ENCODE peak calls at places on chromosomes 6 and 20, in five cellular contexts. One of them, this sample, is unnamed.

GRCh38 chr6:139334791-139335446 is 39.5 kb downstream of the CITED2 start:
- DNase-seq in mesendoderm: no peak
- DNase-seq in psoas muscle: no peak
- DNase-seq in cardiac muscle cell: no peak
- DNase-seq in H1: no peak
- DNase-seq in this sample: no peak

GRCh38 chr6:90131614-90132423 is 164.8 kb downstream of the BACH2 start:
- DNase-seq in mesendoderm: no peak
- DNase-seq in psoas muscle: peak
- DNase-seq in cardiac muscle cell: peak
- DNase-seq in H1: no peak
- DNase-seq in this sample: no peak

GRCh38 chr6:102085257-102085656 is 691.7 kb downstream of the GRIK2 start:
- DNase-seq in mesendoderm: peak
- DNase-seq in psoas muscle: no peak
- DNase-seq in cardiac muscle cell: no peak
- DNase-seq in H1: no peak
- DNase-seq in this sample: no peak

GRCh38 chr6:88891135-88891845 is 72.1 kb downstream of the RNGTT start:
- DNase-seq in mesendoderm: no peak
- DNase-seq in psoas muscle: no peak
- DNase-seq in cardiac muscle cell: no peak
- DNase-seq in H1: no peak
- DNase-seq in this sample: no peak

GRCh38 chr6:13427838-13428527 is 59.4 kb downstream of the GFOD1 start:
- DNase-seq in mesendoderm: peak
- DNase-seq in psoas muscle: no peak
- DNase-seq in cardiac muscle cell: peak
- DNase-seq in H1: no peak
- DNase-seq in this sample: peak

GRCh38 chr6:169934699-169935347 is 183.4 kb downstream of the ERMARD start:
- DNase-seq in mesendoderm: no peak
- DNase-seq in psoas muscle: no peak
- DNase-seq in cardiac muscle cell: no peak
- DNase-seq in H1: no peak
- DNase-seq in this sample: no peak

GRCh38 chr6:18186033-18186432 is 30.8 kb downstream of the KDM1B start:
- DNase-seq in mesendoderm: peak
- DNase-seq in psoas muscle: no peak
- DNase-seq in cardiac muscle cell: peak
- DNase-seq in H1: peak
- DNase-seq in this sample: peak

GRCh38 chr6:169955796-169956493 is 204.5 kb downstream of the ERMARD start:
- DNase-seq in mesendoderm: no peak
- DNase-seq in psoas muscle: no peak
- DNase-seq in cardiac muscle cell: no peak
- DNase-seq in H1: no peak
- DNase-seq in this sample: no peak

GRCh38 chr20:62159835-62160234 is 16.3 kb downstream of the SS18L1 start:
- DNase-seq in mesendoderm: no peak
- DNase-seq in psoas muscle: no peak
- DNase-seq in cardiac muscle cell: no peak
- DNase-seq in H1: no peak
- DNase-seq in this sample: no peak

GRCh38 chr20:54260116-54260515 is 52.2 kb downstream of the PFDN4 start:
- DNase-seq in mesendoderm: no peak
- DNase-seq in psoas muscle: no peak
- DNase-seq in cardiac muscle cell: no peak
- DNase-seq in H1: no peak
- DNase-seq in this sample: no peak

GRCh38 chr6:130838971-130839370 is 11.8 kb downstream of the SMLR1 start:
- DNase-seq in mesendoderm: no peak
- DNase-seq in psoas muscle: no peak
- DNase-seq in cardiac muscle cell: no peak
- DNase-seq in H1: no peak
- DNase-seq in this sample: no peak

GRCh38 chr6:13006578-13007300 is 290.2 kb downstream of the PHACTR1 start:
- DNase-seq in mesendoderm: no peak
- DNase-seq in psoas muscle: no peak
- DNase-seq in cardiac muscle cell: no peak
- DNase-seq in H1: no peak
- DNase-seq in this sample: no peak

GRCh38 chr6:142870787-142871371 is 74.1 kb downstream of the HIVEP2 start:
- DNase-seq in mesendoderm: no peak
- DNase-seq in psoas muscle: no peak
- DNase-seq in cardiac muscle cell: no peak
- DNase-seq in H1: no peak
- DNase-seq in this sample: no peak

GRCh38 chr6:102229271-102229670 is 835.8 kb downstream of the GRIK2 start:
- DNase-seq in mesendoderm: peak
- DNase-seq in psoas muscle: no peak
- DNase-seq in cardiac muscle cell: peak
- DNase-seq in H1: no peak
- DNase-seq in this sample: no peak

GRCh38 chr6:84344005-84344404 is 116.6 kb upstream of the CEP162 start:
- DNase-seq in mesendoderm: no peak
- DNase-seq in psoas muscle: no peak
- DNase-seq in cardiac muscle cell: no peak
- DNase-seq in H1: no peak
- DNase-seq in this sample: no peak

GRCh38 chr6:81938014-81938761 is 185.7 kb upstream of the TENT5A start:
- DNase-seq in mesendoderm: peak
- DNase-seq in psoas muscle: no peak
- DNase-seq in cardiac muscle cell: no peak
- DNase-seq in H1: no peak
- DNase-seq in this sample: no peak

GRCh38 chr20:11255860-11256259 is 582.1 kb upstream of the JAG1 start:
- DNase-seq in mesendoderm: no peak
- DNase-seq in psoas muscle: no peak
- DNase-seq in cardiac muscle cell: no peak
- DNase-seq in H1: no peak
- DNase-seq in this sample: no peak

GRCh38 chr6:127207591-127208120 is 59.0 kb upstream of the RNF146 start:
- DNase-seq in mesendoderm: no peak
- DNase-seq in psoas muscle: no peak
- DNase-seq in cardiac muscle cell: no peak
- DNase-seq in H1: no peak
- DNase-seq in this sample: no peak

GRCh38 chr6:68007717-68008116 is 627.4 kb upstream of the ADGRB3 start:
- DNase-seq in mesendoderm: no peak
- DNase-seq in psoas muscle: no peak
- DNase-seq in cardiac muscle cell: no peak
- DNase-seq in H1: no peak
- DNase-seq in this sample: no peak

GRCh38 chr20:8360035-8360434 is 228.0 kb downstream of the PLCB1 start:
- DNase-seq in mesendoderm: peak
- DNase-seq in psoas muscle: no peak
- DNase-seq in cardiac muscle cell: no peak
- DNase-seq in H1: no peak
- DNase-seq in this sample: no peak

GRCh38 chr6:87012035-87012434 is 74.7 kb downstream of the HTR1E start:
- DNase-seq in mesendoderm: no peak
- DNase-seq in psoas muscle: no peak
- DNase-seq in cardiac muscle cell: no peak
- DNase-seq in H1: no peak
- DNase-seq in this sample: no peak

DNA sequence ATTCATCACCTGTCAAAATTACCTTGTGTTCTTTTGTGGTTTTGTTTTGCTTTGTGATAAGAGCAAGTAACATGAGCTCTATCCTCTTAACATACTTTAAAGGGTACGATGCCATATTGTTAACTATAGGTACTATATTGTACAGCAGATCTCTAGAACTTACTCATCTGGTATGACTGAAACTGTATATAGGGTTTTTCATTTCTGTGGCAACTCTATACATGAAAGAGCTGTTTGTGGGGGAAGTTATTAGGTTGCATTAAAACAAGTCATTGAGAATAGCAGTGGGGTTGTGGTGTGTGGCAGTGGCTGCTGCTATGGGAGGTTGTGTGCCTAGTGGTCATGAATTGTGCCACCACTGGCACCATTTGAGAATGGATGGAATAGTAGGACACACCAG is 268.4 kb downstream of the KCNQ5 start:
- DNase-seq in mesendoderm: no peak
- DNase-seq in psoas muscle: no peak
- DNase-seq in cardiac muscle cell: no peak
- DNase-seq in H1: no peak
- DNase-seq in this sample: no peak
- H3K4me3 ChIP-seq in mesendoderm: no peak
- H3K4me3 ChIP-seq in psoas muscle: no peak
- H3K4me3 ChIP-seq in cardiac muscle cell: no peak
- H3K4me3 ChIP-seq in H1: no peak
- H3K4me3 ChIP-seq in this sample: no peak

DNA sequence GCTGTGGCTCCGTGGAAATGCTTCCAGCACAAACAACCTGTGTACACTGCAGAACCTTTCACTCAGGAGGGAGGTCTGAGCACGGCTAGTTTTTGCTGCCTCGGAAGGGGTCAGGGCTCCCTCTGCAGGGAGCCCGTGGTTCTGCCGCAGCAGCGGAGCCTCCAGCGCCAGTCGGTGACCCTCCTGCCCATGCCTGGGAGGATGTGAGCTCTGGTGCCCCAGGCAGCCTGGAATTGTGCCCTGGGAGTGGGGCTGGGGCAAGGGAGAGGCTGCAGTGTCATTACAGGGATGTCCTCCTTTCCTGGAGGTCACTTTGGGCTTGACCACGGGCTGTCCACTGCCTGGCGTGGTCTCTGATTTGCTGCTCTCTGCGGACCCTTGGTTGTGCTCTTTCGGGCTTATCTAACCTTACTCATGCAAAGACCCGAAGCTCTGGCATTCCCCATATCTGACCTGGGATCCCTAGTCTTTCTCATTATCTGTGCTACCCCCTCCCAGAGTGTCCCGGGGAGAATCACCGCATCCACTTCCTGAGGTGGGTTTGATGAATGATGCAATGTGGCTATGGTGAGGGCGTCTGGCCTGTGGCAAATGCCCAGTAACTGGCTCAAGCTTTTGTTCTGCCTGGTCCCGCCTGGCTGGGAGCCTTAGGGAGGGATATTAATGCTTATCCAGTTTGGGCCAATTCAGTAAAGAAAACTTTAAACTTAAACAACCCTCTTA is 59.5 kb upstream of the TAGAP start:
- DNase-seq in mesendoderm: peak
- DNase-seq in psoas muscle: peak
- DNase-seq in cardiac muscle cell: peak
- DNase-seq in H1: peak
- DNase-seq in this sample: peak
- H3K27ac ChIP-seq in mesendoderm: no peak
- H3K27ac ChIP-seq in psoas muscle: no peak
- H3K27ac ChIP-seq in cardiac muscle cell: no peak
- H3K27ac ChIP-seq in H1: no peak
- H3K27ac ChIP-seq in this sample: no peak

GRCh38 chr6:26045939-26046368 is 41.3 kb upstream of the HFE start:
- DNase-seq in mesendoderm: no peak
- DNase-seq in psoas muscle: no peak
- DNase-seq in cardiac muscle cell: no peak
- DNase-seq in H1: no peak
- DNase-seq in this sample: no peak
- H3K4me3 ChIP-seq in mesendoderm: peak
- H3K4me3 ChIP-seq in psoas muscle: peak
- H3K4me3 ChIP-seq in cardiac muscle cell: no peak
- H3K4me3 ChIP-seq in H1: no peak
- H3K4me3 ChIP-seq in this sample: no peak

GRCh38 chr20:20019123-20019522 is 2.0 kb downstream of the NAA20 start:
- DNase-seq in mesendoderm: no peak
- DNase-seq in psoas muscle: no peak
- DNase-seq in cardiac muscle cell: no peak
- DNase-seq in H1: no peak
- DNase-seq in this sample: no peak

GRCh38 chr20:20018366-20018765 is 1.2 kb downstream of the NAA20 start:
- DNase-seq in mesendoderm: no peak
- DNase-seq in psoas muscle: no peak
- DNase-seq in cardiac muscle cell: no peak
- DNase-seq in H1: no peak
- DNase-seq in this sample: no peak

GRCh38 chr20:20017001-20017851 is at the start of gene NAA20:
- DNase-seq in mesendoderm: peak
- DNase-seq in psoas muscle: peak
- DNase-seq in cardiac muscle cell: peak
- DNase-seq in H1: peak
- DNase-seq in this sample: peak

GRCh38 chr20:20014659-20015058 is 2.5 kb upstream of the NAA20 start:
- DNase-seq in mesendoderm: no peak
- DNase-seq in psoas muscle: no peak
- DNase-seq in cardiac muscle cell: no peak
- DNase-seq in H1: no peak
- DNase-seq in this sample: no peak

GRCh38 chr20:20017852-20018245 is 687 bp downstream of the NAA20 start:
- DNase-seq in mesendoderm: peak
- DNase-seq in psoas muscle: no peak
- DNase-seq in cardiac muscle cell: no peak
- DNase-seq in H1: no peak
- DNase-seq in this sample: no peak
- H3K27ac ChIP-seq in mesendoderm: no peak
- H3K27ac ChIP-seq in psoas muscle: peak
- H3K27ac ChIP-seq in cardiac muscle cell: peak
- H3K27ac ChIP-seq in H1: peak
- H3K27ac ChIP-seq in this sample: peak

GRCh38 chr20:48025661-48026060 is 240.4 kb upstream of the SULF2 start:
- DNase-seq in mesendoderm: no peak
- DNase-seq in psoas muscle: no peak
- DNase-seq in cardiac muscle cell: no peak
- DNase-seq in H1: no peak
- DNase-seq in this sample: no peak
- H3K4me3 ChIP-seq in mesendoderm: no peak
- H3K4me3 ChIP-seq in psoas muscle: no peak
- H3K4me3 ChIP-seq in cardiac muscle cell: no peak
- H3K4me3 ChIP-seq in H1: no peak
- H3K4me3 ChIP-seq in this sample: no peak

GRCh38 chr6:155527443-155527842 is 71.8 kb upstream of the NOX3 start:
- DNase-seq in mesendoderm: no peak
- DNase-seq in psoas muscle: no peak
- DNase-seq in cardiac muscle cell: no peak
- DNase-seq in H1: no peak
- DNase-seq in this sample: no peak

GRCh38 chr6:155528982-155529453 is 73.4 kb upstream of the NOX3 start:
- DNase-seq in mesendoderm: peak
- DNase-seq in psoas muscle: no peak
- DNase-seq in cardiac muscle cell: no peak
- DNase-seq in H1: no peak
- DNase-seq in this sample: no peak

GRCh38 chr6:155530219-155530834 is 74.7 kb upstream of the NOX3 start:
- DNase-seq in mesendoderm: peak
- DNase-seq in psoas muscle: no peak
- DNase-seq in cardiac muscle cell: peak
- DNase-seq in H1: no peak
- DNase-seq in this sample: no peak

GRCh38 chr6:155524249-155524651 is 68.6 kb upstream of the NOX3 start:
- DNase-seq in mesendoderm: no peak
- DNase-seq in psoas muscle: no peak
- DNase-seq in cardiac muscle cell: no peak
- DNase-seq in H1: no peak
- DNase-seq in this sample: no peak

DNA sequence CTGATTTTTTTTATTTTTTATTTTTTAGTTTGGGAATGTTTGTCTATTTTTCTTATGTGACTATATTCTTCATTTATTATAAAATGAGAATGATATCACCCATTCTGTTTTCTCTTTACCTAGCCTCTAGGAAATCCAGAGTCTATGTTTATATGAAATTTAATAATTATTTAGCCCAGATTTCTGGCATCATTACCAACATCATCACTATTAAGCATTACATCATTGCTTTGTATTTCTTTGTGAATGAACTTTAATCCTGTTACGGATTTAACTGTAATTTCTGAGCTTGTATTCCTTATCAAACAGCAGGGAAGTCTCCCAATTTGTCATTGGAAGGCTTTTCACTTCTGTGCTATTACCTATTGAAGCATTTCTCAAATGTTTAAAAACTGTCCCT is 72.7 kb upstream of the NOX3 start:
- DNase-seq in mesendoderm: no peak
- DNase-seq in psoas muscle: no peak
- DNase-seq in cardiac muscle cell: no peak
- DNase-seq in H1: no peak
- DNase-seq in this sample: no peak
- H3K27ac ChIP-seq in mesendoderm: no peak
- H3K27ac ChIP-seq in psoas muscle: peak
- H3K27ac ChIP-seq in cardiac muscle cell: no peak
- H3K27ac ChIP-seq in H1: no peak
- H3K27ac ChIP-seq in this sample: peak

This sample was measured in lower lobe of right lung.